ENCODE peak calls at places on chromosomes 16 and 17, in eight cellular contexts. One of them, this sample, is unnamed.

GRCh38 chr16:24499193-24499814 is 40.1 kb upstream of the RBBP6 start:
- DNase-seq in spleen: no peak
- DNase-seq in prostate gland: no peak
- DNase-seq in sigmoid colon: no peak
- DNase-seq in endothelial cell of umbilical vein: peak; percentile 13
- DNase-seq in upper lobe of left lung: no peak
- DNase-seq in stomach: no peak
- DNase-seq in GM12878: no peak
- DNase-seq in this sample: no peak

GRCh38 chr17:75927286-75927922 is 13.4 kb downstream of the FBF1 start:
- DNase-seq in upper lobe of left lung: peak; percentile 64
- DNase-seq in prostate gland: peak; percentile 77
- DNase-seq in sigmoid colon: no peak
- DNase-seq in endothelial cell of umbilical vein: no peak
- DNase-seq in spleen: no peak
- DNase-seq in GM12878: no peak
- DNase-seq in stomach: peak; percentile 54
- DNase-seq in this sample: peak; percentile 66

GRCh38 chr17:29929006-29929543 is 953 bp downstream of the SSH2 start:
- DNase-seq in sigmoid colon: no peak
- DNase-seq in upper lobe of left lung: peak; percentile 47
- DNase-seq in endothelial cell of umbilical vein: peak; percentile 92
- DNase-seq in stomach: peak; percentile 43
- DNase-seq in GM12878: no peak
- DNase-seq in spleen: no peak
- DNase-seq in prostate gland: peak; percentile 10
- DNase-seq in this sample: no peak

GRCh38 chr17:73770115-73770848 is 126.0 kb upstream of the SDK2 start:
- DNase-seq in spleen: no peak
- DNase-seq in stomach: peak; percentile 81
- DNase-seq in upper lobe of left lung: peak; percentile 56
- DNase-seq in GM12878: no peak
- DNase-seq in sigmoid colon: peak; percentile 93
- DNase-seq in prostate gland: peak; percentile 66
- DNase-seq in endothelial cell of umbilical vein: no peak
- DNase-seq in this sample: no peak

GRCh38 chr17:79747508-79748295 is 17.0 kb downstream of the ENPP7 start:
- DNase-seq in endothelial cell of umbilical vein: no peak
- DNase-seq in GM12878: no peak
- DNase-seq in prostate gland: no peak
- DNase-seq in upper lobe of left lung: no peak
- DNase-seq in stomach: no peak
- DNase-seq in sigmoid colon: no peak
- DNase-seq in spleen: no peak
- DNase-seq in this sample: no peak

GRCh38 chr17:45841883-45842525 is 2.7 kb upstream of the SPPL2C start:
- DNase-seq in GM12878: no peak
- DNase-seq in endothelial cell of umbilical vein: no peak
- DNase-seq in sigmoid colon: no peak
- DNase-seq in prostate gland: no peak
- DNase-seq in stomach: no peak
- DNase-seq in spleen: peak; percentile 22
- DNase-seq in upper lobe of left lung: no peak
- DNase-seq in this sample: no peak

GRCh38 chr16:67989322-67990017 is 9.2 kb upstream of the DPEP3 start:
- DNase-seq in upper lobe of left lung: no peak
- DNase-seq in endothelial cell of umbilical vein: no peak
- DNase-seq in stomach: no peak
- DNase-seq in GM12878: no peak
- DNase-seq in prostate gland: no peak
- DNase-seq in sigmoid colon: no peak
- DNase-seq in spleen: no peak
- DNase-seq in this sample: no peak

GRCh38 chr16:85370881-85371651 is 242.1 kb upstream of the GSE1 start:
- DNase-seq in sigmoid colon: peak; percentile 89
- DNase-seq in spleen: no peak
- DNase-seq in GM12878: no peak
- DNase-seq in stomach: peak; percentile 88
- DNase-seq in endothelial cell of umbilical vein: no peak
- DNase-seq in prostate gland: peak; percentile 82
- DNase-seq in upper lobe of left lung: peak; percentile 84
- DNase-seq in this sample: no peak

GRCh38 chr16:65534121-65534528 is 412.3 kb upstream of the CDH11 start:
- DNase-seq in upper lobe of left lung: no peak
- DNase-seq in stomach: no peak
- DNase-seq in sigmoid colon: no peak
- DNase-seq in GM12878: no peak
- DNase-seq in spleen: no peak
- DNase-seq in endothelial cell of umbilical vein: no peak
- DNase-seq in prostate gland: no peak
- DNase-seq in this sample: no peak

GRCh38 chr16:89924298-89924924 is 1.3 kb downstream of the TUBB3 start:
- DNase-seq in sigmoid colon: no peak
- DNase-seq in spleen: no peak
- DNase-seq in stomach: no peak
- DNase-seq in endothelial cell of umbilical vein: peak; percentile 16
- DNase-seq in prostate gland: no peak
- DNase-seq in upper lobe of left lung: no peak
- DNase-seq in GM12878: no peak
- DNase-seq in this sample: no peak

GRCh38 chr17:57984226-57984890 is 3.7 kb downstream of the VEZF1 start:
- DNase-seq in stomach: no peak
- DNase-seq in spleen: no peak
- DNase-seq in GM12878: no peak
- DNase-seq in upper lobe of left lung: no peak
- DNase-seq in prostate gland: no peak
- DNase-seq in endothelial cell of umbilical vein: no peak
- DNase-seq in sigmoid colon: no peak
- DNase-seq in this sample: no peak

GRCh38 chr17:55187371-55187770 is 77.4 kb upstream of the HLF start:
- DNase-seq in endothelial cell of umbilical vein: peak; percentile 36
- DNase-seq in GM12878: no peak
- DNase-seq in stomach: no peak
- DNase-seq in upper lobe of left lung: no peak
- DNase-seq in sigmoid colon: no peak
- DNase-seq in prostate gland: no peak
- DNase-seq in spleen: no peak
- DNase-seq in this sample: no peak

DNA sequence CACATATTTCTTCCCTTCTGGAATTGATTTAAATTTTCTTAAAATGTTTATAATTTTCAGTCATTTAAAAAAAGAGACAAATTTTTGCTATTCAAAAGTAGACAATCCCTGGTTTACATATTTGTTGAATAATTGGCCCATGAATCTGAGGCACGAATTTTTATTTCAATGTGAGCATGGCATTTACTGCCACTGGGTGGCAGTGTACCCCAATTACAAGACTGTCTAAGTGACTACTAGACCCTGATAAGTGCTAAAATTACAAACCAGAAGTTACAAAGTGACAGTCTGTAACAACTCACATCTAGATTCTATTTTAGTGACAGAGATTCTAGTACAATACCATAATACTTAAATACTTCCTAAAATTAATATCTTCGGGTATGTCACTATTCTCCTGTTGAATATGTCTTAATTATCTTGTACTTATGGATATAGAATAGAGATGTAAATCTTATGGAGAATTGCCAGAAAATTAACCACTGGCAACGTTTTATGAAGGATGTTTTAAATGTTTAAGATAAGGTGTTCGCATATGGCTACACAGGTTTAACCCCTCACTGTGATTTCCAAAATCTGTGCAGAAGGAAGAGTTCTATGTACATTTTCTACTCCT is 235.8 kb downstream of the MAP2K4 start:
- DNase-seq in GM12878: peak; percentile 3
- DNase-seq in prostate gland: peak; percentile 39
- DNase-seq in spleen: no peak
- DNase-seq in endothelial cell of umbilical vein: peak; percentile 39
- DNase-seq in sigmoid colon: peak; percentile 74
- DNase-seq in stomach: peak; percentile 53
- DNase-seq in upper lobe of left lung: no peak
- DNase-seq in this sample: peak; percentile 10
- TF ChIP-seq POLR2AphosphoS5 in GM12878: no peak
- TF ChIP-seq POLR2AphosphoS5 in prostate gland: no peak
- TF ChIP-seq POLR2AphosphoS5 in spleen: no peak
- TF ChIP-seq POLR2AphosphoS5 in endothelial cell of umbilical vein: no peak
- TF ChIP-seq POLR2AphosphoS5 in sigmoid colon: peak; percentile 18
- TF ChIP-seq POLR2AphosphoS5 in stomach: peak; percentile 18
- TF ChIP-seq POLR2AphosphoS5 in upper lobe of left lung: no peak
- TF ChIP-seq POLR2AphosphoS5 in this sample: no peak

GRCh38 chr17:61868074-61868473 is 4.7 kb upstream of the BRIP1 start:
- DNase-seq in upper lobe of left lung: no peak
- DNase-seq in stomach: no peak
- DNase-seq in spleen: no peak
- DNase-seq in sigmoid colon: no peak
- DNase-seq in prostate gland: no peak
- DNase-seq in GM12878: no peak
- DNase-seq in endothelial cell of umbilical vein: no peak
- DNase-seq in this sample: no peak
- TF ChIP-seq POLR2A in upper lobe of left lung: no peak
- TF ChIP-seq POLR2A in stomach: no peak
- TF ChIP-seq POLR2A in spleen: no peak
- TF ChIP-seq POLR2A in sigmoid colon: no peak
- TF ChIP-seq POLR2A in prostate gland: no peak
- TF ChIP-seq POLR2A in GM12878: no peak
- TF ChIP-seq POLR2A in endothelial cell of umbilical vein: no peak
- TF ChIP-seq POLR2A in this sample: no peak

DNA sequence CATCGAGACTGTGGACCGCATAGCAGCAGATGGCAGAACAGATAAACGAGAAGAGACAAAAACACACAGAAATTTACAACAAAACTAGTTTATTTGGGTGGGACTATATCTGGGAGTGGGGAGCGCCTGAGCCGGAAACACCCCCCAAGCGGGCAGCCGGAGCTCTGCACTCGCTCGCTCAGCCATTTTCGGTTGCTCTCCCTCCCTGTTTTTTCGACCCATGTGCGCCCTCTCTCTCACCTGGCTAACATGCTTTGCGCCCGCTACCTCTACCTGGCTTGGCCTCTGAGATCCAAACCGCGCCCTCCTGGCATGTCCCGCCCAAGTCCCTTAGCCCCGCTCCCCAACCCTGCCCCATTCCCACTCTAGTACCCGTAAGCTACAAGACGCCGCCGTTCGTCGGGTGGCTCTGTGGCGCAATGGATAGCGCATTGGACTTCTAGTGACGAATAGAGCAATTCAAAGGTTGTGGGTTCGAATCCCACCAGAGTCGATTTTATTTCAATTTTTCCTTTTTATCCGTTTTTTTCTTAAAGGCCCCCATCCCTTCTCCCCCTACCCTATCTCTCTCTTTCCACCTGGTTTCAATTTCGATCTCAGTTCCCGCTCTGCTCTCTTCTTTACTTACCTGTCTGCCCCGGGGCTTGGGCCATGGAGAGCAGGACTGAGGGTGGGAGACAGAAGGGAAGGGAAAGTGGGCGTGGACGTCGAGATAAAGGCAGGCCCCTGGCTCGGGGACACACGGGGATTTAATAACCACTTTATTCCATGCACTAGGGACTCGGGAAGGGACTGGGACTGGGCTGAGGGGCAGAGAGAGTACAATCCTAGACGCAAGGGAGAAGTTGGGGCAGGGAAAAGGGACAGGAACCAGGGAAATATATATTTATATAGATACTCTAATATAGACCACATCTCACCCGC is 2.5 kb upstream of the ALOXE3 start:
- DNase-seq in stomach: peak; percentile 66
- DNase-seq in prostate gland: peak; percentile 43
- DNase-seq in upper lobe of left lung: peak; percentile 66
- DNase-seq in spleen: peak; percentile 86
- DNase-seq in endothelial cell of umbilical vein: peak; percentile 72
- DNase-seq in sigmoid colon: peak; percentile 78
- DNase-seq in GM12878: peak; percentile 63
- DNase-seq in this sample: no peak
- TF ChIP-seq POLR2AphosphoS5 in stomach: no peak
- TF ChIP-seq POLR2AphosphoS5 in prostate gland: no peak
- TF ChIP-seq POLR2AphosphoS5 in upper lobe of left lung: no peak
- TF ChIP-seq POLR2AphosphoS5 in spleen: no peak
- TF ChIP-seq POLR2AphosphoS5 in endothelial cell of umbilical vein: no peak
- TF ChIP-seq POLR2AphosphoS5 in sigmoid colon: no peak
- TF ChIP-seq POLR2AphosphoS5 in GM12878: no peak
- TF ChIP-seq POLR2AphosphoS5 in this sample: no peak

GRCh38 chr16:70437582-70438324 is 1.1 kb downstream of the ST3GAL2 start:
- DNase-seq in GM12878: no peak
- DNase-seq in endothelial cell of umbilical vein: peak; percentile 54
- DNase-seq in stomach: no peak
- DNase-seq in prostate gland: no peak
- DNase-seq in sigmoid colon: no peak
- DNase-seq in spleen: no peak
- DNase-seq in upper lobe of left lung: no peak
- DNase-seq in this sample: no peak
- TF ChIP-seq POLR2A in GM12878: no peak
- TF ChIP-seq POLR2A in endothelial cell of umbilical vein: no peak
- TF ChIP-seq POLR2A in stomach: no peak
- TF ChIP-seq POLR2A in prostate gland: no peak
- TF ChIP-seq POLR2A in sigmoid colon: no peak
- TF ChIP-seq POLR2A in spleen: no peak
- TF ChIP-seq POLR2A in upper lobe of left lung: no peak
- TF ChIP-seq POLR2A in this sample: no peak

GRCh38 chr17:44781553-44782348 is 23.0 kb downstream of the ADAM11 start:
- DNase-seq in prostate gland: no peak
- DNase-seq in endothelial cell of umbilical vein: no peak
- DNase-seq in sigmoid colon: no peak
- DNase-seq in spleen: peak; percentile 59
- DNase-seq in GM12878: no peak
- DNase-seq in stomach: no peak
- DNase-seq in upper lobe of left lung: no peak
- DNase-seq in this sample: no peak
- TF ChIP-seq POLR2AphosphoS5 in prostate gland: no peak
- TF ChIP-seq POLR2AphosphoS5 in endothelial cell of umbilical vein: no peak
- TF ChIP-seq POLR2AphosphoS5 in sigmoid colon: peak; percentile 39
- TF ChIP-seq POLR2AphosphoS5 in spleen: no peak
- TF ChIP-seq POLR2AphosphoS5 in GM12878: no peak
- TF ChIP-seq POLR2AphosphoS5 in stomach: no peak
- TF ChIP-seq POLR2AphosphoS5 in upper lobe of left lung: no peak
- TF ChIP-seq POLR2AphosphoS5 in this sample: no peak

This sample was measured in GM12891.